ENCODE peak calls at places on chromosome 7, in five cellular contexts. C is iPS DF 6.9, A is fibroblast of pulmonary artery, J is heart left ventricle, U is left ventricle myocardium inferior. B is an unnamed sample.

GRCh38 chr7:142771353-142771723 is 568 bp downstream of the PRSS2 start:
- DNase-seq in C (no peak), A (no peak), J (no peak), U (no peak), B (no peak)

GRCh38 chr7:142516038-142516501 is 233.2 kb upstream of the PRSS1 start:
- DNase-seq in C (peak; percentile 67), A (peak; percentile 79), J (no peak), U (no peak), B (peak; percentile 29)

GRCh38 chr7:112056409-112056808 is 149.8 kb downstream of the DOCK4 start:
- DNase-seq in C (no peak), A (peak; percentile 62), J (no peak), U (no peak), B (no peak)

GRCh38 chr7:24123061-24123460 is 160.9 kb upstream of the NPY start:
- DNase-seq in C (no peak), A (no peak), J (no peak), U (no peak), B (no peak)

GRCh38 chr7:67916571-67916970 is 919.9 kb downstream of the TYW1 start:
- DNase-seq in C (no peak), A (no peak), J (no peak), U (no peak), B (no peak)

GRCh38 chr7:101172005-101172853 is 6.9 kb upstream of the VGF start:
- DNase-seq in C (no peak), A (no peak), J (no peak), U (no peak), B (no peak)

GRCh38 chr7:32415519-32415918 is 74.7 kb downstream of the LSM5 start:
- DNase-seq in C (no peak), A (no peak), J (no peak), U (no peak), B (no peak)

GRCh38 chr7:95246935-95247370 is 77.4 kb downstream of the PON1 start:
- DNase-seq in C (peak; percentile 55), A (peak; percentile 85), J (peak; percentile 32), U (no peak), B (peak; percentile 23)

GRCh38 chr7:137987011-137987334 is 14.9 kb downstream of the CREB3L2 start:
- DNase-seq in C (no peak), A (no peak), J (no peak), U (no peak), B (no peak)

GRCh38 chr7:120950026-120950538 is 495 bp upstream of the ING3 start:
- DNase-seq in C (no peak), A (no peak), J (no peak), U (no peak), B (no peak)

GRCh38 chr7:149870701-149871483 is 2.9 kb upstream of the ATP6V0E2 start:
- DNase-seq in C (no peak), A (no peak), J (no peak), U (no peak), B (no peak)

GRCh38 chr7:84712326-84712725 is 474.5 kb downstream of the SEMA3D start:
- DNase-seq in C (no peak), A (peak; percentile 34), J (no peak), U (no peak), B (no peak)

GRCh38 chr7:104482362-104483042 is 154.1 kb downstream of the LHFPL3 start:
- DNase-seq in C (no peak), A (no peak), J (no peak), U (no peak), B (no peak)

GRCh38 chr7:69739906-69740545 is 141.8 kb downstream of the AUTS2 start:
- DNase-seq in C (no peak), A (peak; percentile 60), J (peak; percentile 59), U (peak; percentile 46), B (no peak)

GRCh38 chr7:7861211-7861633 is 107.4 kb upstream of the GLCCI1 start:
- DNase-seq in C (no peak), A (peak; percentile 40), J (no peak), U (no peak), B (peak; percentile 3)

GRCh38 chr7:23298141-23298851 is 843 bp upstream of the MALSU1 start:
- DNase-seq in C (no peak), A (peak; percentile 80), J (no peak), U (no peak), B (peak; percentile 19)

GRCh38 chr7:55953707-55954475 is 2.2 kb downstream of the MRPS17 start:
- DNase-seq in C (no peak), A (no peak), J (no peak), U (no peak), B (no peak)

GRCh38 chr7:88429382-88429781 is 122.7 kb upstream of the STEAP4 start:
- DNase-seq in C (no peak), A (no peak), J (no peak), U (no peak), B (no peak)

GRCh38 chr7:79534128-79534527 is 80.7 kb upstream of the MAGI2 start:
- DNase-seq in C (no peak), A (no peak), J (no peak), U (no peak), B (no peak)

GRCh38 chr7:114141415-114141814 is 222.6 kb upstream of the PPP1R3A start:
- DNase-seq in C (no peak), A (no peak), J (no peak), U (no peak), B (no peak)

GRCh38 chr7:23020742-23021401 is 6.9 kb upstream of the HYCC1 start:
- DNase-seq in C (no peak), A (peak; percentile 84), J (no peak), U (peak; percentile 27), B (peak; percentile 45)

GRCh38 chr7:18570890-18571478 is 75.4 kb downstream of the HDAC9 start:
- DNase-seq in C (no peak), A (peak; percentile 74), J (no peak), U (no peak), B (no peak)

GRCh38 chr7:101595246-101595645 is 33.9 kb downstream of the MYL10 start:
- DNase-seq in C (no peak), A (no peak), J (no peak), U (no peak), B (no peak)

GRCh38 chr7:114229251-114229650 is 185.4 kb upstream of the FOXP2 start:
- DNase-seq in C (no peak), A (peak; percentile 13), J (no peak), U (no peak), B (no peak)

GRCh38 chr7:87608443-87608842 is 7.8 kb upstream of the ABCB1 start:
- DNase-seq in C (no peak), A (no peak), J (no peak), U (no peak), B (no peak)

GRCh38 chr7:152974577-152974976 is 215.0 kb downstream of the ACTR3B start:
- DNase-seq in C (no peak), A (no peak), J (no peak), U (no peak), B (no peak)

GRCh38 chr7:69568266-69568665 is 30.0 kb upstream of the AUTS2 start:
- DNase-seq in C (no peak), A (no peak), J (no peak), U (no peak), B (no peak)

GRCh38 chr7:143479055-143479766 is 1.5 kb downstream of the TAS2R41 start:
- DNase-seq in C (no peak), A (no peak), J (no peak), U (no peak), B (no peak)

GRCh38 chr7:150371131-150371995 is 2.7 kb downstream of the REPIN1 start:
- DNase-seq in C (no peak), A (no peak), J (no peak), U (no peak), B (no peak)

GRCh38 chr7:117665393-117665792 is 185.6 kb downstream of the CFTR start:
- DNase-seq in C (no peak), A (peak; percentile 31), J (no peak), U (no peak), B (peak; percentile 9)

GRCh38 chr7:45663965-45664623 is 89.9 kb downstream of the ADCY1 start:
- DNase-seq in C (no peak), A (no peak), J (peak; percentile 9), U (no peak), B (no peak)

GRCh38 chr7:29035044-29035740 is 77.1 kb upstream of the TRIL start:
- DNase-seq in C (no peak), A (peak; percentile 79), J (no peak), U (no peak), B (no peak)

GRCh38 chr7:138848056-138848975 is 50.3 kb upstream of the ATP6V0A4 start:
- DNase-seq in C (no peak), A (peak; percentile 16), J (no peak), U (no peak), B (no peak)

GRCh38 chr7:128911441-128912031 is 1.0 kb upstream of the KCP start:
- DNase-seq in C (no peak), A (no peak), J (no peak), U (peak; percentile 40), B (no peak)
- H3K4me3 ChIP-seq in C (no peak overlapping the region), A (no peak overlapping the region), J (no peak overlapping the region), U (no peak overlapping the region), B (no peak overlapping the region)

DNA sequence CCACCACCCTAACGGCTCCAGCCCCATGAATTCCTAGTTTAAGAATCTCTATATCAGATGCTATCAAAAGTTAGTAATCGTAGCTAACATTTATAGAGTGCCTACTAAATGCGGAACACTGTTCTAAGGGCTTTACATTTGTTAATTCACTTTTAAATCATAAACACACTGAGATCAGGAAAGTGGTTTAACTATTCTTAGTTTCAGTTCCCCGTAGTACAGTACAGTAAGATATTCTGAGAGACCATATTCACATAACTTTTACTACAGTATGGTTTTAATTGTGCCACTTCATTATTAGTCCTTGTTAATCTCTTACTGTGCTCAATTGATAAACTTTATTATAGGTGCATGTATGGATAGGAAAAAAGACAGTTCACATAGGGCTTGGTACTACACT is 22.5 kb downstream of the SYPL1 start:
- DNase-seq in C (no peak), A (no peak), J (no peak), U (no peak), B (no peak)
- H3K4me3 ChIP-seq in C (no peak overlapping the region), A (no peak overlapping the region), J (no peak overlapping the region), U (no peak overlapping the region), B (no peak overlapping the region)

GRCh38 chr7:43629857-43630256 is 46.9 kb downstream of the STK17A start:
- DNase-seq in C (no peak), A (no peak), J (no peak), U (no peak), B (no peak)

GRCh38 chr7:43628431-43628830 is 45.5 kb downstream of the STK17A start:
- DNase-seq in C (no peak), A (peak; percentile 13), J (no peak), U (no peak), B (no peak)

GRCh38 chr7:43625453-43625852 is 42.5 kb downstream of the STK17A start:
- DNase-seq in C (no peak), A (no peak), J (no peak), U (no peak), B (no peak)

GRCh38 chr7:43626695-43627094 is 43.8 kb downstream of the STK17A start:
- DNase-seq in C (no peak), A (no peak), J (no peak), U (no peak), B (no peak)

GRCh38 chr7:43625977-43626376 is 43.1 kb downstream of the STK17A start:
- DNase-seq in C (no peak), A (no peak), J (no peak), U (no peak), B (no peak)
- H3K4me3 ChIP-seq in C (no peak overlapping the region), A (no peak overlapping the region), J (no peak overlapping the region), U (no peak overlapping the region), B (no peak overlapping the region)

GRCh38 chr7:151382079-151382885 is 27.6 kb downstream of the WDR86 start:
- DNase-seq in C (no peak), A (no peak), J (no peak), U (peak; percentile 14), B (no peak)
- H3K4me3 ChIP-seq in C (peak overlapping the region; percentile 35), A (no peak overlapping the region), J (peak overlapping the region; percentile 47), U (peak overlapping the region; percentile 61), B (no peak overlapping the region)